ENCODE peak calls at places on chromosomes 4 and X, in five cellular contexts. N is K562, R is H1, L is GM23338, F is sigmoid colon. X is an unnamed sample.

GRCh38 chrX:68929332-68930150 is 100.7 kb downstream of the EFNB1 start:
- DNase-seq in N (no peak), R (no peak), L (no peak), F (no peak), X (no peak)

GRCh38 chrX:10001496-10001895 is 34.3 kb downstream of the CLDN34 start:
- DNase-seq in N (no peak), R (no peak), L (no peak), F (no peak), X (no peak)

GRCh38 chrX:19799319-19800182 is 87.8 kb downstream of the SH3KBP1 start:
- DNase-seq in N (no peak), R (no peak), L (no peak), F (no peak), X (no peak)

GRCh38 chr4:6426571-6427438 is 45.6 kb downstream of the PPP2R2C start:
- DNase-seq in N (no peak), R (no peak), L (no peak), F (no peak), X (no peak)

GRCh38 chr4:3862640-3863420 is 96.6 kb downstream of the ADRA2C start:
- DNase-seq in N (peak; percentile 16), R (peak; percentile 70), L (peak; percentile 94), F (no peak), X (no peak)

GRCh38 chrX:53441531-53442321 is 7.6 kb upstream of the HSD17B10 start:
- DNase-seq in N (no peak), R (no peak), L (peak; percentile 78), F (peak; percentile 91), X (no peak)

GRCh38 chrX:40177942-40178715 is 80.4 kb upstream of the BCOR start:
- DNase-seq in N (no peak), R (no peak), L (no peak), F (no peak), X (no peak)

GRCh38 chr4:116358633-116359222 is 726.6 kb downstream of the TRAM1L1 start:
- DNase-seq in N (peak; percentile 69), R (peak; percentile 64), L (peak; percentile 90), F (no peak), X (no peak)

GRCh38 chrX:44105228-44105913 is 132.2 kb upstream of the NDP start:
- DNase-seq in N (peak; percentile 0), R (no peak), L (peak; percentile 49), F (no peak), X (no peak)

GRCh38 chr4:169975131-169975836 is 50.9 kb downstream of the MFAP3L start:
- DNase-seq in N (no peak), R (no peak), L (no peak), F (no peak), X (no peak)

GRCh38 chr4:138035781-138036258 is 206.3 kb downstream of the SLC7A11 start:
- DNase-seq in N (peak; percentile 49), R (no peak), L (peak; percentile 84), F (no peak), X (no peak)

GRCh38 chr4:38177035-38177791 is 217.0 kb downstream of the PTTG2 start:
- DNase-seq in N (no peak), R (no peak), L (no peak), F (no peak), X (no peak)

GRCh38 chr4:73189274-73189810 is 69.3 kb downstream of the ANKRD17 start:
- DNase-seq in N (peak; percentile 7), R (no peak), L (no peak), F (no peak), X (no peak)

GRCh38 chr4:101049549-101050001 is 297.8 kb downstream of the PPP3CA start:
- DNase-seq in N (no peak), R (no peak), L (no peak), F (no peak), X (no peak)

GRCh38 chrX:86171366-86171765 is 23.1 kb downstream of the DACH2 start:
- DNase-seq in N (peak; percentile 11), R (peak; percentile 23), L (peak; percentile 69), F (no peak), X (no peak)

GRCh38 chr4:141180991-141181760 is 39.5 kb upstream of the ZNF330 start:
- DNase-seq in N (no peak), R (no peak), L (no peak), F (no peak), X (no peak)

GRCh38 chrX:81174286-81174685 is 27.4 kb downstream of the HMGN5 start:
- DNase-seq in N (peak; percentile 9), R (no peak), L (peak; percentile 24), F (no peak), X (no peak)

GRCh38 chr4:100494166-100494565 is 23.7 kb downstream of the EMCN start:
- DNase-seq in N (no peak), R (no peak), L (no peak), F (no peak), X (no peak)

GRCh38 chr4:80295841-80296240 is 29.4 kb downstream of the FGF5 start:
- DNase-seq in N (no peak), R (no peak), L (no peak), F (no peak), X (no peak)

GRCh38 chr4:73869130-73870055 is at the start of gene CXCL1:
- DNase-seq in N (peak; percentile 68), R (no peak), L (peak; percentile 79), F (peak; percentile 71), X (no peak)

GRCh38 chr4:154528866-154529265 is 21.3 kb downstream of the PLRG1 start:
- DNase-seq in N (no peak), R (no peak), L (no peak), F (no peak), X (no peak)

DNA sequence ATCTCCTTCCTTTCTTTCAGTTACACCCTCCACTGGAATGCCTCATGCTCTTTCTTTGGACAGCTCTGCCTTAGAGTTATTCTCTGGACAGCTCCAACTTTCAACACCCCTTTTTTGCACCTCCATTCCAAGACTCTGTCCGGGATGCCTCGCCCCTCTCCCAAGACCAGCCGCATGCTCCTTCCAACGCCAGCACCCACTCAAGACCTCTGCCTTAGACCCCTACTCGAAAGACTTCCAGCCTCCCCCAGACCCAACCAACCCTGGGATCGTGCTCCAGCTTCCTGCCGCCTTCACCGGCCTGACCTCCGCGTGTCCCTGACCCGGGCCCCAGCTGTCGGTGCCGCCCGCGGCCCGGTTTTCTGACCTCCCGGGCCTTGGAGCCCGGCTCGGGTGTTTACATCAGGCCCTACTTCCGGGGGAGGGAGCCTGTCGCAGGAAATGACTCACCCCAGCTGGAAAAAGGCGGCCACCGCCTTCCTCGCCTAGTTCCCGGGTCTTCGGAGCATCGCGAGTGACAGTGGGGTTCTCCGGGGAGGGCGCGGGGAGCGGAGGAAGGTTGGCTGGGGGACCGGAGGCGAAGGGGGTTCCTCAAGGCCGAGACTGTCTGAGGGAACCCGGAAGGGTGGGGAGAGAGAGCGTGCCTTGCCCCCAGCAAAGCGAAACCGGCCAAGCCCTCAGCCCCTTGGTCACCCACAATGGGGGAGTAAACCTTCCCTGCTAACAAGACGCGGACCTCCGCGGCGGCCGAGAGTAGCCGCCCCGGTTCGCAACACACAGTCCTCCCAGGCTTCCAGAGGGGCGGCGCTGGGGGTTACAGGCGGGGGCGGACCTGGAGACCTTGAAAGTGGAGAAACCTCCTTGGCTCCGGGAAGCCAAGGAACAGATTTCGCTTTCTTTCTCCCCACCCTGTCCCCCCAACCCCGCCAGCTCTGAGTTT is at the start of gene WDR45:
- DNase-seq in N (peak; percentile 88), R (no peak), L (peak; percentile 56), F (peak; percentile 88), X (peak; percentile 92)
- TF ChIP-seq POLR2AphosphoS5 in N (peak; percentile 57), R (no peak), L (peak; percentile 83), F (peak; percentile 86), X (peak; percentile 83)

GRCh38 chr4:147709999-147710398 is 21.9 kb upstream of the ARHGAP10 start:
- DNase-seq in N (no peak), R (no peak), L (no peak), F (no peak), X (peak; percentile 78)

GRCh38 chr4:147707892-147708672 is 23.8 kb upstream of the ARHGAP10 start:
- DNase-seq in N (peak; percentile 42), R (no peak), L (peak; percentile 72), F (peak; percentile 70), X (no peak)

GRCh38 chr4:147704846-147705245 is 20.9 kb upstream of the PRMT9 start:
- DNase-seq in N (no peak), R (no peak), L (no peak), F (no peak), X (no peak)
- H3K4me1 ChIP-seq in N (no peaks in the 10 kb centered on the region), R (no peaks in the 10 kb centered on the region), L (no peaks in the 10 kb centered on the region), F (no peaks in the 10 kb centered on the region), X (peaks cover 8% of the 10 kb centered on the region)

GRCh38 chrX:66015152-66015827 is 24.6 kb downstream of the VSIG4 start:
- DNase-seq in N (peak; percentile 88), R (no peak), L (no peak), F (no peak), X (no peak)

GRCh38 chrX:66014560-66014959 is 25.3 kb downstream of the VSIG4 start:
- DNase-seq in N (no peak), R (no peak), L (no peak), F (no peak), X (no peak)

GRCh38 chrX:66016905-66017658 is 22.8 kb downstream of the VSIG4 start:
- DNase-seq in N (peak; percentile 67), R (no peak), L (no peak), F (no peak), X (no peak)

GRCh38 chrX:66017659-66018170 is 22.2 kb downstream of the VSIG4 start:
- DNase-seq in N (no peak), R (no peak), L (peak; percentile 2), F (no peak), X (no peak)

GRCh38 chrX:66015906-66016689 is 23.8 kb downstream of the VSIG4 start:
- DNase-seq in N (peak; percentile 53), R (no peak), L (no peak), F (no peak), X (no peak)
- TF ChIP-seq POLR2AphosphoS5 in N (peak; percentile 77), R (no peak), L (no peak), F (no peak), X (no peak)

GRCh38 chrX:71623105-71623450 is 4.8 kb upstream of the CXCR3 start:
- DNase-seq in N (no peak), R (no peak), L (no peak), F (no peak), X (no peak)

GRCh38 chrX:71625471-71625870 is 7.2 kb upstream of the CXCR3 start:
- DNase-seq in N (no peak), R (no peak), L (no peak), F (no peak), X (no peak)

GRCh38 chrX:71621644-71622346 is 3.5 kb upstream of the CXCR3 start:
- DNase-seq in N (no peak), R (no peak), L (no peak), F (no peak), X (no peak)

GRCh38 chrX:71623714-71624113 is 5.4 kb upstream of the CXCR3 start:
- DNase-seq in N (no peak), R (no peak), L (no peak), F (no peak), X (no peak)

DNA sequence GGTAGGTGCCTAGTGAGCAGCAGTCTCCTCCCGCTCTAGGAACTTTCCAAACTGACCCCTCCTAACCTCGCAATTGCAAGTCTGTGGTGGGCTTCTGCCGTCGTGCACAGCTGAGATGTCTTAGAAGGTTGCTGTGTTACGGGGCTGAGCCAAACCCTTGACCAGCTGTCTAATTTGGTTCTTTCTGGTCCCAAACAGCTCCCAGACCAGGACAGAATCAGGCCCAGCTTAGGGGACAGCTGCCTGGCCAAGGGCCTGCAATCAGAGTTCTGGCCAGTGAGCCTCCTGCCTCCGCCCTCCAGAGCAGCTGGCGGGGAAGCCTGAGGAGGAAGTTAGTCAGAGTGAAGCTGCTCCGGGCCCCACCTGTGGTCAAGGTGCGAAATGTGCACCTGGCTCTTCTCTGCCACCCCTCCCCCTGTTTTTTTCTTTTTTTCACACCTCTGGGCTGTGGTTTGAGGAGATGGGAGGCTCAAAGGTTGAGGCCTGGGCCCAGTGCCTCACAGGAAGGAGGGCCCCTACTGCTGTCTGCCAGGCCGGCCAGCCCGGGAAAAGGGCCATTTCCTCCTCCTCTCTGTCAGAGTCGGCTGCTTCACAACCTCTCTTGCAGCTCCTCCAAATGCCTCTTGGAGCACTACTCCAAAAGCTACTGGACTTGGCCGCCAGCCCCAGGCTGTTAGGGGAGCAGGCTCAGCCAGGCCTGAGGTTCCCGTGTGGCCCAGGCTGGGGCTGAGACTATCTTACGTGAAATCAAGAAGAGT is 4.2 kb upstream of the CXCR3 start:
- DNase-seq in N (peak; percentile 44), R (no peak), L (peak; percentile 39), F (peak; percentile 93), X (no peak)
- H3K4me1 ChIP-seq in N (peaks cover 2% of the 10 kb centered on the region), R (no peaks in the 10 kb centered on the region), L (no peaks in the 10 kb centered on the region), F (no peaks in the 10 kb centered on the region), X (peaks cover 22% of the 10 kb centered on the region)